ENCODE peak calls at places on chromosomes 4 and X, in five cellular contexts. T is stimulated activated CD4-positive, alpha-beta T cell treated with anti-CD3 and anti-CD28 coated beads, Interleukin-1b, Interleukin-23, amount 100 ng/mL, for 4 hours; R is globus pallidus; A is lung; H is AML-193. E is an unnamed sample.

GRCh38 chr4:169348541-169348940 is 77.8 kb upstream of the SH3RF1 start:
- DNase-seq in A (no peak), R (peak), T (no peak), H (no peak), E (no peak)

GRCh38 chr4:1808396-1808795 is 15.3 kb downstream of the FGFR3 start:
- DNase-seq in R (no peak), H (no peak), T (no peak), A (no peak), E (no peak)

GRCh38 chrX:125152011-125152410 is 167.7 kb upstream of the TEX13C start:
- DNase-seq in A (no peak), H (no peak), R (no peak), T (no peak), E (no peak)

GRCh38 chr4:26731342-26731741 is 129.3 kb upstream of the STIM2 start:
- DNase-seq in H (no peak), A (no peak), T (no peak), R (no peak), E (no peak)

GRCh38 chrX:40866878-40867277 is 131.5 kb upstream of the MED14 start:
- DNase-seq in T (no peak), H (no peak), A (no peak), R (no peak), E (no peak)

GRCh38 chr4:113749178-113749577 is 12.4 kb downstream of the CAMK2D start:
- DNase-seq in A (no peak), R (no peak), T (no peak), H (no peak), E (no peak)

GRCh38 chr4:100695871-100696270 is 178.0 kb upstream of the EMCN start:
- DNase-seq in T (no peak), R (no peak), A (no peak), H (no peak), E (no peak)

GRCh38 chr4:107564326-107564725 is 155.7 kb downstream of the PAPSS1 start:
- DNase-seq in R (no peak), T (no peak), H (no peak), A (no peak), E (no peak)

GRCh38 chrX:129649268-129650182 is 5.2 kb downstream of the APLN start:
- DNase-seq in A (no peak), R (no peak), T (no peak), H (no peak), E (no peak)

GRCh38 chr4:158771776-158772175 is 3.0 kb downstream of the FNIP2 start:
- DNase-seq in A (no peak), T (no peak), H (no peak), R (no peak), E (no peak)

GRCh38 chrX:12790878-12791252 is 347 bp upstream of the PRPS2 start:
- DNase-seq in H (no peak), T (no peak), R (no peak), A (no peak), E (no peak)

GRCh38 chr4:137641554-137641953 is 109.3 kb upstream of the PCDH18 start:
- DNase-seq in T (no peak), R (no peak), A (no peak), H (no peak), E (no peak)

GRCh38 chr4:55012363-55013255 is 112.8 kb downstream of the KDR start:
- DNase-seq in T (no peak), R (no peak), A (no peak), H (no peak), E (no peak)

GRCh38 chrX:110286126-110286525 is 31.8 kb downstream of the AMMECR1 start:
- DNase-seq in A (no peak), H (no peak), R (no peak), T (no peak), E (no peak)

GRCh38 chr4:118823471-118823870 is 12.5 kb downstream of the SEC24D start:
- DNase-seq in T (no peak), A (peak), H (no peak), R (no peak), E (no peak)

GRCh38 chr4:113179996-113180395 is 130.5 kb downstream of the ANK2 start:
- DNase-seq in T (no peak), H (no peak), R (no peak), A (no peak), E (no peak)

GRCh38 chr4:108361886-108362285 is 193.2 kb upstream of the LEF1 start:
- DNase-seq in T (no peak), H (no peak), A (no peak), R (no peak), E (no peak)

GRCh38 chr4:146417822-146418221 is 103.9 kb downstream of the SLC10A7 start:
- DNase-seq in T (no peak), A (no peak), H (no peak), R (no peak), E (no peak)

GRCh38 chr4:80781436-80781835 is 249.1 kb upstream of the BMP3 start:
- DNase-seq in A (no peak), H (no peak), T (no peak), R (no peak), E (no peak)

GRCh38 chr4:38387348-38387747 is 276.7 kb upstream of the KLF3 start:
- DNase-seq in T (no peak), A (peak), H (no peak), R (no peak), E (no peak)

GRCh38 chrX:9938516-9938915 is 28.6 kb upstream of the CLDN34 start:
- DNase-seq in H (no peak), A (no peak), R (no peak), T (no peak), E (no peak)

GRCh38 chr4:121898150-121898549 is 27.9 kb upstream of the BBS7 start:
- DNase-seq in H (peak), R (no peak), A (no peak), T (no peak), E (no peak)

GRCh38 chrX:10938371-10938982 is 172.7 kb upstream of the HCCS start:
- DNase-seq in T (no peak), R (no peak), A (no peak), H (no peak), E (no peak)

GRCh38 chr4:28822163-28822562 is 1898.0 kb upstream of the PCDH7 start:
- DNase-seq in H (no peak), A (no peak), T (no peak), R (no peak), E (no peak)

GRCh38 chr4:98638661-98639060 is 19.8 kb downstream of the TSPAN5 start:
- DNase-seq in A (no peak), R (peak), H (no peak), T (no peak), E (no peak)

GRCh38 chr4:83342476-83342875 is 7.8 kb upstream of the HPSE start:
- DNase-seq in R (no peak), A (no peak), T (no peak), H (no peak), E (no peak)

GRCh38 chr4:72786401-72786990 is 217.5 kb upstream of the ADAMTS3 start:
- DNase-seq in H (no peak), T (no peak), R (no peak), A (no peak), E (no peak)

GRCh38 chrX:151825927-151826471 is 86.7 kb upstream of the MAGEA4 start:
- DNase-seq in T (no peak), A (no peak), H (no peak), R (no peak), E (no peak)

GRCh38 chrX:136397001-136397400 is 90.7 kb upstream of the BRS3 start:
- DNase-seq in T (no peak), H (no peak), R (no peak), A (no peak), E (no peak)

GRCh38 chr4:8617486-8618040 is 25.0 kb downstream of the CPZ start:
- DNase-seq in H (no peak), T (no peak), R (no peak), A (no peak), E (no peak)

GRCh38 chr4:140774956-140775355 is 18.8 kb upstream of the TBC1D9 start:
- DNase-seq in T (no peak), A (no peak), H (no peak), R (no peak), E (no peak)

GRCh38 chrX:140342410-140342809 is 162.5 kb downstream of the SOX3 start:
- DNase-seq in R (no peak), T (no peak), A (no peak), H (no peak), E (no peak)

GRCh38 chr4:168584321-168584771 is 87.5 kb downstream of the PALLD start:
- DNase-seq in A (no peak), T (no peak), H (no peak), R (no peak), E (no peak)